ENCODE peak calls at places on chromosomes 3 and 15, in six cellular contexts. N, V, Z, B, C and H are unnamed samples.
A peak's percentile ranks its signal among the peaks of the same experiment; 100 is the strongest.

GRCh38 chr15:29129903-29130302 is 139.7 kb downstream of the NSMCE3 start:
- DNase-seq in B (no peak), V (no peak), C (no peak), N (no peak), Z (no peak), H (no peak)

GRCh38 chr15:89903858-89904130 is 9.0 kb downstream of the ARPIN start:
- DNase-seq in V (no peak), C (no peak), B (no peak), Z (no peak), N (no peak), H (no peak)

GRCh38 chr3:186383026-186383993 is 21.3 kb upstream of the DGKG start:
- DNase-seq in B (no peak), Z (no peak), N (no peak), C (no peak), V (no peak), H (no peak)

GRCh38 chr15:50906954-50907865 is 1.3 kb upstream of the AP4E1 start:
- DNase-seq in Z (peak; percentile 55), C (no peak), B (no peak), V (no peak), N (peak; percentile 15), H (peak; percentile 52)

GRCh38 chr15:90981681-90982080 is 12.7 kb downstream of the PRC1 start:
- DNase-seq in Z (no peak), V (no peak), C (no peak), B (no peak), N (no peak), H (no peak)

GRCh38 chr3:144343777-144344176 is 372.2 kb downstream of the DIPK2A start:
- DNase-seq in V (no peak), B (no peak), Z (no peak), N (no peak), C (no peak), H (no peak)

GRCh38 chr15:78434134-78434533 is 3.9 kb upstream of the IREB2 start:
- DNase-seq in Z (peak; percentile 11), V (no peak), B (no peak), N (no peak), C (no peak), H (no peak)

GRCh38 chr15:29095746-29096145 is 173.9 kb downstream of the NSMCE3 start:
- DNase-seq in Z (no peak), N (no peak), V (no peak), B (no peak), C (no peak), H (no peak)

GRCh38 chr3:120451670-120452220 is 953 bp upstream of the FSTL1 start:
- DNase-seq in Z (no peak), N (peak; percentile 7), B (no peak), C (no peak), V (peak; percentile 70), H (no peak)

GRCh38 chr15:48936666-48937065 is 27.1 kb downstream of the SHC4 start:
- DNase-seq in V (no peak), N (no peak), C (no peak), B (no peak), Z (no peak), H (no peak)

GRCh38 chr3:161851941-161852566 is 355.4 kb downstream of the OTOL1 start:
- DNase-seq in C (peak; percentile 46), V (peak; percentile 72), Z (peak; percentile 32), N (peak; percentile 22), B (peak; percentile 33), H (peak; percentile 49)

GRCh38 chr3:72320096-72320910 is 527.9 kb downstream of the SHQ1 start:
- DNase-seq in Z (no peak), C (no peak), B (no peak), N (no peak), V (no peak), H (no peak)

GRCh38 chr3:58236527-58237237 is 910 bp upstream of the ABHD6 start:
- DNase-seq in B (peak; percentile 62), V (peak; percentile 75), C (no peak), Z (peak; percentile 15), N (no peak), H (peak; percentile 35)

GRCh38 chr15:76073554-76073953 is 13.8 kb downstream of the TMEM266 start:
- DNase-seq in B (no peak), Z (no peak), V (no peak), N (no peak), C (no peak), H (no peak)

GRCh38 chr3:48600711-48601621 is 5.8 kb upstream of the COL7A1 start:
- DNase-seq in N (no peak), C (no peak), V (no peak), Z (no peak), B (no peak), H (no peak)

GRCh38 chr3:134381836-134382442 is 7.7 kb upstream of the AMOTL2 start:
- DNase-seq in Z (no peak), B (no peak), C (no peak), N (no peak), V (peak; percentile 79), H (no peak)

GRCh38 chr3:178083906-178084823 is 452.1 kb upstream of the KCNMB2 start:
- DNase-seq in N (peak; percentile 42), C (peak; percentile 8), V (peak; percentile 58), B (peak; percentile 43), Z (no peak), H (peak; percentile 11)

GRCh38 chr3:187292186-187292585 is 649 bp upstream of the MASP1 start:
- DNase-seq in Z (no peak), N (no peak), B (no peak), C (no peak), V (no peak), H (peak; percentile 64)

GRCh38 chr3:147472846-147473245 is 63.7 kb downstream of the ZIC1 start:
- DNase-seq in V (no peak), Z (no peak), C (no peak), N (no peak), B (no peak), H (no peak)

GRCh38 chr3:111768571-111769100 is 90.4 kb upstream of the PHLDB2 start:
- DNase-seq in C (peak; percentile 79), Z (no peak), B (no peak), N (no peak), V (no peak), H (peak; percentile 24)

GRCh38 chr3:61613666-61614065 is 52.3 kb downstream of the PTPRG start:
- DNase-seq in N (no peak), B (no peak), V (no peak), Z (no peak), C (no peak), H (no peak)

GRCh38 chr3:66598168-66598567 is 97.3 kb upstream of the LRIG1 start:
- DNase-seq in V (no peak), Z (no peak), C (no peak), N (no peak), B (no peak), H (no peak)

GRCh38 chr3:150300376-150300775 is 107.7 kb upstream of the TSC22D2 start:
- DNase-seq in N (no peak), Z (no peak), C (no peak), B (no peak), V (no peak), H (no peak)

GRCh38 chr15:39591141-39591895 is 10.4 kb downstream of the THBS1 start:
- DNase-seq in Z (no peak), V (no peak), B (no peak), C (no peak), N (no peak), H (no peak)

GRCh38 chr3:124486324-124486723 is 243.9 kb upstream of the UMPS start:
- DNase-seq in C (no peak), V (peak; percentile 23), Z (no peak), N (no peak), B (no peak), H (no peak)

GRCh38 chr15:44101944-44102343 is 93.1 kb downstream of the FRMD5 start:
- DNase-seq in C (no peak), V (no peak), N (no peak), Z (no peak), B (no peak), H (no peak)

GRCh38 chr15:96585634-96586386 is 255.3 kb downstream of the NR2F2 start:
- DNase-seq in B (peak; percentile 46), N (peak; percentile 40), Z (no peak), V (peak; percentile 24), C (no peak), H (no peak)
- TF ChIP-seq CTCF in B (peak; percentile 53), N (no peak), Z (no peak), V (peak; percentile 69), C (peak; percentile 33), H (peak; percentile 36)

GRCh38 chr3:117547956-117548550 is 838.5 kb downstream of the TUSC7 start:
- DNase-seq in V (no peak), B (no peak), Z (no peak), C (no peak), N (no peak), H (no peak)
- TF ChIP-seq EZH2phosphoT487 in V (no peak), B (no peak), Z (no peak), C (no peak), N (no peak), H (no peak)

GRCh38 chr15:67190326-67190725 is 64.1 kb downstream of the AAGAB start:
- DNase-seq in C (no peak), N (no peak), V (no peak), Z (no peak), B (no peak), H (no peak)

GRCh38 chr15:67187351-67187854 is 67.1 kb downstream of the AAGAB start:
- DNase-seq in N (peak; percentile 13), B (no peak), V (no peak), C (no peak), Z (no peak), H (no peak)

GRCh38 chr15:67186688-67187087 is 67.8 kb downstream of the AAGAB start:
- DNase-seq in C (no peak), N (no peak), V (no peak), B (no peak), Z (no peak), H (no peak)

GRCh38 chr15:67189326-67190051 is 65.0 kb downstream of the AAGAB start:
- DNase-seq in Z (no peak), N (no peak), C (no peak), V (no peak), B (no peak), H (no peak)

DNA sequence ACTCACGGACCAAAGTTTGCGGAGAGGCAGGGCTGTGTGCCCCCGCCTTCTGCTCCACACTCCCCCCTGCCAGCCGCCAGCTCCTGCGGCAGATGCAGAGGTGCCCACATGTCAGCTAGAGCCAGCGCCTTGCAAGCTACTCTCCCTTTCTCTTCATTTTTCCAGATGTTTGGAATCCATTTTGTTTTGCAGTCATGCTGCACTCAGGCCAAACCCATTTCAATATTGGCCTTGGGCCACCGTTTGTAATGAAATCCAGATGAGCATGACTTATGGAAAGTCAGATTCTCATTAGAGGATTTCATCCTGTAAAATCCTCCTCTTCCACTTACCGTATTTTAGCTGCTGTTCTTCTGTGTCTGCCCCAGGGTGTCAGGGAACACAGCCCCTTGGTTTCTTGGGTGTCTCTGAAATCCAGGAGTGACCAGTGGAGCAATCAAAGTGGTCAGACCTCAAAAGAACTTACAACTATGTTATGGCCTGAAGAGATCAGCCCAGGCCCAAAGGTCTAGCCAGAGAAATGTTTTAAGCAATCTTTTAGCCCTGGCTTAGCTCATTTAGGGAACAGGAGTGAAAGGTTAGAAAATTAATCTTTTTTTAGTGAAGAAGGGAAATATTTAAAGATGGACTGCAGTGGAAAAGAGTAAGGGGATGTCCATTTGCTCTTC is 65.8 kb downstream of the AAGAB start:
- DNase-seq in C (no peak), Z (no peak), B (no peak), N (peak; percentile 83), V (no peak), H (peak; percentile 66)
- H3K36me3 ChIP-seq in C (peaks cover 19% of the 10 kb centered on the region), Z (peaks cover 90% of the 10 kb centered on the region), B (no peaks in the 10 kb centered on the region), N (peaks cover 53% of the 10 kb centered on the region), V (no peaks in the 10 kb centered on the region), H (peaks cover 4% of the 10 kb centered on the region)

DNA sequence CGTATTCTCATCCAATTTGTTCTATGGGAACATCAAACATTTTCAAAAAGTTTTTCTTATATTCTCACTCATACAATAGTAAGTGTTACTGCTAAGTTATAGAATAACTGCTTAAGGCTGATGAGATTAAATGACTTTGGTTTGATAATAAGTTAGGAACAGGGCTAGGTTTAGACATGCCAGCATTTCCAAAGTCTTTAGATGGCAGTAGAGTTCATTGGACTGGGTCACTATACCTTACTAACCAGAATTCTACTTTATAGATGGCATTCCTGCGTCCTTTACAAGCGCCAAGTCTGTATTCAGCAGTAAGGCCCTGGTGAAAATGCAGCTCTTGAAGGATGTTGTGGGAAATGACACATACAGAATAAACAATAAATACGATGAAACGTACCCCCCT is 21.7 kb downstream of the PLAAT1 start:
- DNase-seq in Z (no peak), C (no peak), B (no peak), V (peak; percentile 10), N (no peak), H (no peak)
- TF ChIP-seq CTCF in Z (peak; percentile 14), C (no peak), B (no peak), V (no peak), N (no peak), H (no peak)